ENCODE peak calls at places on chromosomes 3 and 15, in four cellular contexts. R is uterus, C is pancreas, L is left lung. G is an unnamed sample.
A peak's percentile ranks its signal among the peaks of the same experiment; 100 is the strongest.

GRCh38 chr3:169454823-169455222 is 208.7 kb downstream of the MECOM start:
- DNase-seq in R (no peak), C (no peak), L (no peak), G (no peak)

GRCh38 chr15:45129651-45130129 is at the start of the genes DUOX1 and DUOXA1:
- DNase-seq in L (peak; percentile 75), R (no peak), C (no peak), G (no peak)

GRCh38 chr3:153752405-153753027 is 368.7 kb upstream of the ARHGEF26 start:
- DNase-seq in C (no peak), R (no peak), L (no peak), G (no peak)

GRCh38 chr15:48397841-48398240 is 66.6 kb downstream of the DUT start:
- DNase-seq in C (no peak), L (no peak), R (no peak), G (no peak)

GRCh38 chr3:40780341-40780800 is 255.6 kb downstream of the ZNF621 start:
- DNase-seq in R (peak; percentile 81), C (peak; percentile 72), L (peak; percentile 68), G (no peak)

GRCh38 chr3:187012609-187013051 is 82.3 kb downstream of the ST6GAL1 start:
- DNase-seq in R (no peak), L (no peak), C (no peak), G (peak; percentile 68)

GRCh38 chr15:49041406-49041805 is 4.8 kb downstream of the SECISBP2L start:
- DNase-seq in L (no peak), R (no peak), C (no peak), G (no peak)

GRCh38 chr15:33226559-33227181 is 32.2 kb upstream of the FMN1 start:
- DNase-seq in L (peak; percentile 43), R (no peak), C (peak; percentile 38), G (no peak)

GRCh38 chr15:60179786-60180391 is 175.8 kb downstream of the FOXB1 start:
- DNase-seq in C (no peak), R (no peak), L (no peak), G (no peak)

GRCh38 chr3:113697192-113698090 is 999 bp upstream of the USF3 start:
- DNase-seq in C (peak; percentile 47), R (peak; percentile 27), L (peak; percentile 39), G (peak; percentile 31)

GRCh38 chr3:96370637-96371036 is 443.8 kb upstream of the EPHA6 start:
- DNase-seq in C (no peak), L (no peak), R (no peak), G (no peak)

GRCh38 chr3:38542401-38543298 is 46.5 kb downstream of the EXOG start:
- DNase-seq in R (no peak), L (no peak), C (no peak), G (no peak)

GRCh38 chr3:32584660-32585059 is 14.0 kb upstream of the DYNC1LI1 start:
- DNase-seq in R (no peak), L (no peak), C (no peak), G (no peak)

GRCh38 chr3:87127286-87127685 is 99.8 kb upstream of the CHMP2B start:
- DNase-seq in R (no peak), C (no peak), L (no peak), G (no peak)

GRCh38 chr3:7487763-7488162 is 626.8 kb downstream of the GRM7 start:
- DNase-seq in C (no peak), L (no peak), R (no peak), G (no peak)

GRCh38 chr15:94105760-94106159 is 125.6 kb upstream of the MCTP2 start:
- DNase-seq in L (no peak), R (no peak), C (no peak), G (no peak)

GRCh38 chr3:146189519-146190173 is 28.7 kb upstream of the PLOD2 start:
- DNase-seq in C (no peak), R (peak; percentile 19), L (no peak), G (no peak)

GRCh38 chr3:25472153-25472552 is 44.1 kb downstream of the RARB start:
- DNase-seq in R (no peak), L (no peak), C (no peak), G (no peak)

GRCh38 chr3:25473246-25473645 is 45.2 kb downstream of the RARB start:
- DNase-seq in C (no peak), L (no peak), R (no peak), G (no peak)

GRCh38 chr3:25472747-25473146 is 44.7 kb downstream of the RARB start:
- DNase-seq in C (no peak), L (no peak), R (no peak), G (no peak)

GRCh38 chr3:25476639-25477038 is 48.6 kb downstream of the RARB start:
- DNase-seq in R (no peak), L (peak; percentile 44), C (no peak), G (no peak)

GRCh38 chr3:25474000-25474399 is 45.9 kb downstream of the RARB start:
- DNase-seq in C (no peak), R (no peak), L (no peak), G (no peak)
- H3K27ac ChIP-seq in C (no peak overlapping the region), R (peak overlapping the region; percentile 83), L (no peak overlapping the region), G (no peak overlapping the region)

GRCh38 chr15:50506121-50506520 is 40.3 kb downstream of the USP50 start:
- DNase-seq in R (no peak), C (no peak), L (no peak), G (no peak)

GRCh38 chr15:50496692-50497091 is 49.8 kb downstream of the USP50 start:
- DNase-seq in C (no peak), R (no peak), L (no peak), G (no peak)

DNA sequence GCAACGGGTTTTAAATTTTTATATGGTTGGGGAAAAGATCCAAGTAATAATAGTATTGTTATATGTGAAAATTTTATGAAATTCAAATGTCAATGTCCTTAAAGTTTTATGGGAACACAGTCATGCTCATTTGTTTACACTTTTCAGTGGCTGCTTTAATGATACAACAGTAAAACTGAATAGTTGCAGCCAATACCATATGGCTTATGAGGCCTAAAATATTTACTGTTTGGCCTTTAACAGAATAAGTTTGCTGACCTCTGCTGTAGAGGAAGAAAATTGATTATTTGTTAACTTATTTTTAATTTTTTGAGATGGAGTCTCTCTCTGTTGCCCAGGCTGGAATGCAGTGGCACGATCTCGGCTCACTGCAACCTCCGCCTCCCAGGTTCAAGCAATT is 44.7 kb downstream of the USP50 start:
- DNase-seq in C (no peak), R (no peak), L (no peak), G (no peak)
- H3K4me1 ChIP-seq in C (no peaks in the 10 kb centered on the region), R (no peaks in the 10 kb centered on the region), L (no peaks in the 10 kb centered on the region), G (no peaks in the 10 kb centered on the region)

GRCh38 chr3:129606522-129607390 is at the start of gene PLXND1:
- DNase-seq in L (peak; percentile 81), R (peak; percentile 82), C (peak; percentile 68), G (peak; percentile 73)
- TF ChIP-seq CTCF in L (no peak), R (no peak), C (no peak), G (no peak)

DNA sequence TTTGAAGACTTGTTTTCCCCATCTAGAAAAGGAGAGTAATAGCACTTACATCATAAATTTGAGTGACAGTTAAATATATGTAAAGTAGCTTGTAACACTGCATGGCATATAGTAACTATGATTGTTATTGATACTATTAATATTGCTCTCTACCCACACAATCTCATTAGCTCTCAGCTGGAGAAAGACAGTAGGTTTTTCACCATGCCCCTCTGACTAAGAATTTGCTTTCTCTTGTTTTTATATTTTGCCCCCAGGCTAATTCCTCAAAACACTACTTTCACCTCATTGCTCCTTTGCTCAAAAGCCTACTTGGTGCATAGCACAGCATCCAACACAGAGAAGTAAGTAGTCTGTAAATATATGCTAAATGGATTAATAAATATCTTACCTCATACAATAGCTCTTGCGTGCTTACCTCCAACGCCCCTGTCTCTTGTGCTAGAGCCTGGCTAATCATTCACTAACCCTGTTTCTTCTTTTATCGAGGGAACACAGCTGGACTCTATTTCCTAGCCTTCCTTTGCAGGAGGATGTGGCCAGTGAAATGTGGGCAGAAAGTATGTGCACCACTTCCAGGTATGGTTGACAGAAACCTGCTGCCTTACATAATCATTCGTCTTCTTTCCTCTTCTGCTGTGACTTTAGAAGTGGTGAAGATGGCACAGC is 190.0 kb downstream of the PLCH1 start:
- DNase-seq in L (no peak), C (no peak), R (no peak), G (no peak)
- H3K27ac ChIP-seq in L (no peak overlapping the region), C (peak overlapping the region; percentile 9), R (no peak overlapping the region), G (no peak overlapping the region)

GRCh38 chr3:51967384-51968174 is at the start of gene PCBP4:
- DNase-seq in R (peak; percentile 74), L (peak; percentile 60), C (peak; percentile 74), G (peak; percentile 31)
- H3K4me1 ChIP-seq in R (no peaks in the 10 kb centered on the region), L (peaks cover 6% of the 10 kb centered on the region), C (peaks cover 15% of the 10 kb centered on the region), G (peaks cover 29% of the 10 kb centered on the region)

GRCh38 chr3:69439683-69440270 is 53.9 kb upstream of the FRMD4B start:
- DNase-seq in R (no peak), L (no peak), C (no peak), G (no peak)
- TF ChIP-seq CTCF in R (peak; percentile 48), L (peak; percentile 33), C (peak; percentile 39), G (peak; percentile 36)

DNA sequence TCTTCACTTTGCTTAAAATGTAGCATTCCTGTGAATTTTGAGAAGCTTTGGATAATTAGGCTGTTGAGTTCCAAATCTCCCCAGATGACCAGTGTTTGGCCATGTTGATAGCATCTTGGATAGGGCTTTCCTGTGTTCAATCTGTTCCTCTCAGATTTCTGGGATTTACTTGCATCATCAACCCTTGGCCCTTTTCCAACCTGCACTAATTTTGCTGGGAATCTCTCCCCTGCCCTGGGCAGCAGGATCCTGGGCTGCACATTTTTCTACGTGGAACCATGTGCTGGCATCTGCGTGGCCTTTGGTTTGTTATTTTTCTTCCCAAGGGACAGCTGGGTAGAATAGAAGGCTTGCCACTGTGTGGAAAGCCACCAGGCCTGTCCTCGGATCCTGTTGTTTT is 75.4 kb upstream of the PLXNA1 start:
- DNase-seq in R (no peak), L (no peak), C (no peak), G (no peak)
- H3K27ac ChIP-seq in R (no peak overlapping the region), L (no peak overlapping the region), C (no peak overlapping the region), G (no peak overlapping the region)

GRCh38 chr3:149615731-149616221 is 42.0 kb downstream of the WWTR1 start:
- DNase-seq in R (no peak), L (no peak), C (no peak), G (no peak)
- H3K4me1 ChIP-seq in R (no peaks in the 10 kb centered on the region), L (peaks cover 4% of the 10 kb centered on the region), C (no peaks in the 10 kb centered on the region), G (no peaks in the 10 kb centered on the region)